ENCODE peak calls at places on chromosome 4, in five cellular contexts. M is RWPE1, W is MCF 10A, C is fibroblast of mammary gland, Q is GM23338. F is an unnamed sample.

GRCh38 chr4:79403356-79403755 is 4.7 kb downstream of the GK2 start:
- DNase-seq in M (no peak), W (no peak), C (no peak), Q (no peak), F (no peak)

GRCh38 chr4:40038972-40039371 is 17.7 kb upstream of the N4BP2 start:
- DNase-seq in M (peak; percentile 62), W (peak; percentile 14), C (peak; percentile 72), Q (no peak), F (no peak)

GRCh38 chr4:165668694-165669093 is 204.3 kb upstream of the TLL1 start:
- DNase-seq in M (no peak), W (no peak), C (peak; percentile 21), Q (peak; percentile 15), F (no peak)

GRCh38 chr4:146975535-146975934 is 29.9 kb upstream of the TTC29 start:
- DNase-seq in M (no peak), W (no peak), C (no peak), Q (no peak), F (no peak)

GRCh38 chr4:173091362-173091761 is 77.2 kb upstream of the GALNT7 start:
- DNase-seq in M (no peak), W (no peak), C (no peak), Q (no peak), F (no peak)

GRCh38 chr4:155657985-155658384 is 8.7 kb upstream of the GUCY1A1 start:
- DNase-seq in M (no peak), W (no peak), C (no peak), Q (no peak), F (no peak)

GRCh38 chr4:5554376-5554775 is 154.0 kb downstream of the EVC2 start:
- DNase-seq in M (no peak), W (no peak), C (no peak), Q (peak; percentile 38), F (no peak)

GRCh38 chr4:52199574-52200338 is 148.7 kb downstream of the SPATA18 start:
- DNase-seq in M (peak; percentile 75), W (peak; percentile 80), C (peak; percentile 73), Q (no peak), F (no peak)

GRCh38 chr4:132642196-132642817 is 506.8 kb upstream of the PCDH10 start:
- DNase-seq in M (peak; percentile 38), W (peak; percentile 66), C (peak; percentile 9), Q (peak; percentile 81), F (peak; percentile 26)

GRCh38 chr4:139668036-139668435 is 2.4 kb downstream of the MGST2 start:
- DNase-seq in M (no peak), W (no peak), C (no peak), Q (no peak), F (no peak)

GRCh38 chr4:163505374-163505773 is 10.9 kb downstream of the TMA16 start:
- DNase-seq in M (no peak), W (no peak), C (no peak), Q (no peak), F (no peak)

GRCh38 chr4:114281561-114281960 is 302.1 kb upstream of the ARSJ start:
- DNase-seq in M (no peak), W (no peak), C (peak; percentile 40), Q (no peak), F (no peak)

GRCh38 chr4:24644983-24645764 is 60.8 kb upstream of the DHX15 start:
- DNase-seq in M (no peak), W (peak; percentile 28), C (peak; percentile 3), Q (no peak), F (no peak)

GRCh38 chr4:39043058-39043696 is 11.0 kb upstream of the TMEM156 start:
- DNase-seq in M (peak; percentile 20), W (peak; percentile 66), C (no peak), Q (no peak), F (no peak)

GRCh38 chr4:183438458-183439113 is 5.8 kb upstream of the CDKN2AIP start:
- DNase-seq in M (peak; percentile 88), W (peak; percentile 96), C (peak; percentile 83), Q (no peak), F (no peak)

GRCh38 chr4:3368841-3369760 is 72.7 kb upstream of the HGFAC start:
- DNase-seq in M (no peak), W (no peak), C (no peak), Q (no peak), F (peak; percentile 22)

GRCh38 chr4:104896623-104897296 is 249.9 kb upstream of the TET2 start:
- DNase-seq in M (no peak), W (no peak), C (peak; percentile 27), Q (no peak), F (no peak)

GRCh38 chr4:187586892-187587291 is 408.7 kb upstream of the ZFP42 start:
- DNase-seq in M (no peak), W (no peak), C (no peak), Q (no peak), F (no peak)

GRCh38 chr4:82789377-82789776 is 9.2 kb downstream of the SCD5 start:
- DNase-seq in M (no peak), W (no peak), C (no peak), Q (peak; percentile 24), F (no peak)

GRCh38 chr4:38967260-38968095 is 64.7 kb downstream of the TMEM156 start:
- DNase-seq in M (peak; percentile 41), W (peak; percentile 88), C (peak; percentile 97), Q (no peak), F (no peak)

GRCh38 chr4:183182873-183183725 is 84.0 kb downstream of the WWC2 start:
- DNase-seq in M (peak; percentile 57), W (peak; percentile 95), C (peak; percentile 82), Q (peak; percentile 97), F (no peak)

GRCh38 chr4:41268024-41268423 is 11.3 kb downstream of the UCHL1 start:
- DNase-seq in M (no peak), W (no peak), C (no peak), Q (no peak), F (no peak)

GRCh38 chr4:183098080-183098722 is 856 bp upstream of the WWC2 start:
- DNase-seq in M (peak; percentile 48), W (no peak), C (peak; percentile 43), Q (peak; percentile 66), F (peak; percentile 27)

GRCh38 chr4:24642941-24643628 is 58.7 kb upstream of the DHX15 start:
- DNase-seq in M (no peak), W (peak; percentile 53), C (peak; percentile 40), Q (no peak), F (no peak)

GRCh38 chr4:78254893-78255292 is 197.8 kb downstream of the FRAS1 start:
- DNase-seq in M (no peak), W (no peak), C (no peak), Q (no peak), F (no peak)

GRCh38 chr4:86521373-86521969 is 72.6 kb upstream of the PTPN13 start:
- DNase-seq in M (no peak), W (no peak), C (no peak), Q (no peak), F (no peak)

GRCh38 chr4:80077639-80078038 is 4.6 kb upstream of the ANTXR2 start:
- DNase-seq in M (peak; percentile 63), W (peak; percentile 40), C (peak; percentile 49), Q (no peak), F (no peak)

GRCh38 chr4:82230310-82230709 is 143.5 kb downstream of the HNRNPD start:
- DNase-seq in M (peak; percentile 58), W (peak; percentile 79), C (no peak), Q (no peak), F (no peak)

GRCh38 chr4:180205276-180205675 is 2037.9 kb upstream of the TENM3 start:
- DNase-seq in M (no peak), W (no peak), C (no peak), Q (no peak), F (no peak)

GRCh38 chr4:89344571-89344970 is 37.0 kb upstream of the GPRIN3 start:
- DNase-seq in M (no peak), W (no peak), C (no peak), Q (no peak), F (no peak)

GRCh38 chr4:186068581-186069402 is at the start of gene TLR3:
- DNase-seq in M (peak; percentile 20), W (peak; percentile 52), C (peak; percentile 49), Q (no peak), F (no peak)

GRCh38 chr4:186061919-186062318 is 7.0 kb upstream of the TLR3 start:
- DNase-seq in M (no peak), W (no peak), C (no peak), Q (no peak), F (no peak)

GRCh38 chr4:186069734-186070133 is 778 bp downstream of the TLR3 start:
- DNase-seq in M (no peak), W (peak; percentile 30), C (no peak), Q (no peak), F (no peak)

GRCh38 chr4:186072516-186072915 is 3.6 kb downstream of the TLR3 start:
- DNase-seq in M (no peak), W (no peak), C (no peak), Q (no peak), F (no peak)

GRCh38 chr4:186067757-186068385 is 1.1 kb upstream of the TLR3 start:
- DNase-seq in M (no peak), W (peak; percentile 72), C (peak; percentile 57), Q (peak; percentile 62), F (peak; percentile 38)
- TF ChIP-seq CTCF in M (no peak), W (no peak), C (peak; percentile 44), Q (peak; percentile 53), F (peak; percentile 53)

GRCh38 chr4:87720094-87720691 is 70.1 kb downstream of the DMP1 start:
- DNase-seq in M (no peak), W (no peak), C (no peak), Q (no peak), F (no peak)
- TF ChIP-seq CTCF in M (no peak), W (no peak), C (no peak), Q (no peak), F (no peak)

DNA sequence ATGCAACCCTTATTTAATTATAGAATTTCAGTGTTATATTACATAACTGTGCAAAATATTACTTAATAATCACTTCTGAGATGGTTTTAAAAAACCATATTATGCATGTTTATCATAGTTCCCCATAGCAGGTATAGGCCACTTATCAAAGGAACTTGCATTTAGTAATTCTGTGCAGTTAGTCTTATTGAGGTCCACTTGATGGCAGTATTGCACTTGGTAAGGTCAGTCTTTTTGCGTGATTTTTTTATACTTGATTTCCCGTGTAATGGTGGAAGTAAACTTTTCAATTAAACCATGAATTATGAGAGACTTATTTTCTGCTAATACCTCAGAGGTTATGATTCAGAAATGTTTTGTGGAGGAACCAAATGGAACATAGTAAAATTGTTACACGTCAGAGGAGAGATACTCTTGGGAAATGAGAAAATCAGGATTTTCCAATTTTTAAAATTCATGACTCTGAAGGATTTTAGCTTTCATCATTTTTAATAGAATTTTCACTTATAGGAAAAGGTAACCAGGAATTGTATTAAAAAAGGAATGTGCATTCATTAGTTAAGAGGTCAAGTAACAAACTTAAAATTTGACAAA is 230.0 kb downstream of the CCSER1 start:
- DNase-seq in M (peak; percentile 20), W (peak; percentile 78), C (peak; percentile 82), Q (peak; percentile 74), F (peak; percentile 6)
- TF ChIP-seq CTCF in M (peak; percentile 54), W (peak; percentile 70), C (peak; percentile 67), Q (peak; percentile 89), F (peak; percentile 37)

GRCh38 chr4:117447925-117448324 is 362.5 kb upstream of the TRAM1L1 start:
- DNase-seq in M (no peak), W (no peak), C (no peak), Q (peak; percentile 69), F (no peak)
- TF ChIP-seq CTCF in M (peak; percentile 18), W (no peak), C (no peak), Q (peak; percentile 80), F (peak; percentile 20)

GRCh38 chr4:48557478-48557877 is 67.4 kb downstream of the ZAR1 start:
- DNase-seq in M (peak; percentile 4), W (peak; percentile 6), C (peak; percentile 7), Q (peak; percentile 43), F (no peak)
- TF ChIP-seq CTCF in M (peak; percentile 14), W (peak; percentile 10), C (peak; percentile 24), Q (peak; percentile 65), F (no peak)

GRCh38 chr4:7322166-7322991 is 112.4 kb downstream of the PSAPL1 start:
- DNase-seq in M (no peak), W (no peak), C (no peak), Q (peak; percentile 35), F (no peak)
- TF ChIP-seq CTCF in M (no peak), W (no peak), C (no peak), Q (no peak), F (no peak)

F was measured in GM10248.